ENCODE peak calls at places on chromosomes 16 and 17, in ten cellular contexts. I, X, F, O, W, Z, N, A, E and Q are unnamed samples.

GRCh38 chr17:12316021-12316420 is 295.3 kb downstream of the MAP2K4 start:
- DNase-seq in W (no peak), F (no peak), E (no peak), N (no peak), A (no peak), Z (no peak), I (no peak), O (no peak), X (no peak), Q (no peak)

GRCh38 chr17:31788956-31789355 is 70.1 kb downstream of the COPRS start:
- DNase-seq in Z (no peak), X (no peak), O (no peak), F (peak), E (no peak), W (no peak), N (no peak), I (no peak), A (no peak), Q (no peak)

GRCh38 chr17:79984045-79984840 is 51.4 kb downstream of the TBC1D16 start:
- DNase-seq in I (no peak), X (no peak), O (no peak), A (no peak), F (no peak), E (no peak), W (no peak), N (no peak), Z (no peak), Q (no peak)

GRCh38 chr16:6447046-6447445 is 885.6 kb upstream of the RBFOX1 start:
- DNase-seq in E (no peak), W (no peak), N (no peak), I (no peak), A (no peak), O (no peak), F (no peak), X (no peak), Z (no peak), Q (no peak)

GRCh38 chr17:38613981-38614779 is 8.4 kb upstream of the SRCIN1 start:
- DNase-seq in W (no peak), Z (no peak), X (no peak), I (no peak), A (no peak), N (no peak), E (no peak), O (no peak), F (no peak), Q (no peak)

GRCh38 chr16:2475413-2476344 is 752 bp downstream of the TBC1D24 start:
- DNase-seq in A (no peak), X (no peak), E (no peak), Z (no peak), O (peak), F (no peak), W (no peak), N (no peak), I (no peak), Q (peak)

GRCh38 chr16:6964679-6965078 is 368.0 kb upstream of the RBFOX1 start:
- DNase-seq in X (no peak), I (no peak), Z (no peak), A (no peak), F (no peak), E (no peak), W (no peak), N (no peak), O (no peak), Q (no peak)

GRCh38 chr16:83137894-83138293 is 511.1 kb downstream of the CDH13 start:
- DNase-seq in N (no peak), A (no peak), Z (no peak), W (no peak), O (no peak), F (no peak), E (no peak), X (no peak), I (no peak), Q (no peak)

GRCh38 chr16:53664724-53665345 is 38.8 kb downstream of the RPGRIP1L start:
- DNase-seq in E (no peak), A (no peak), W (no peak), O (peak), F (peak), X (peak), N (no peak), Z (peak), I (no peak), Q (no peak)

GRCh38 chr17:68133370-68134045 is 98.0 kb downstream of the KPNA2 start:
- DNase-seq in O (no peak), E (no peak), I (no peak), N (no peak), F (no peak), W (no peak), A (no peak), Z (no peak), X (no peak), Q (no peak)

GRCh38 chr17:60089097-60089844 is 10.6 kb upstream of the HEATR6 start:
- DNase-seq in X (no peak), E (no peak), O (no peak), I (no peak), F (no peak), N (no peak), Z (no peak), A (no peak), W (no peak), Q (no peak)

GRCh38 chr16:85854935-85855334 is 44.0 kb upstream of the IRF8 start:
- DNase-seq in X (no peak), N (no peak), A (no peak), E (no peak), W (no peak), Z (no peak), F (no peak), I (no peak), O (no peak), Q (no peak)

GRCh38 chr17:57902117-57902799 is 52.4 kb upstream of the MRPS23 start:
- DNase-seq in Z (no peak), X (no peak), A (no peak), W (no peak), F (peak), I (no peak), E (no peak), N (no peak), O (no peak), Q (no peak)

GRCh38 chr17:76789235-76789788 is 51.4 kb downstream of the MFSD11 start:
- DNase-seq in A (no peak), O (no peak), Z (no peak), E (no peak), X (no peak), F (no peak), N (no peak), W (no peak), I (no peak), Q (no peak)

GRCh38 chr17:15451681-15452080 is 15.7 kb downstream of the CDRT4 start:
- DNase-seq in F (no peak), X (no peak), A (no peak), N (no peak), Z (no peak), O (no peak), I (no peak), W (no peak), E (no peak), Q (no peak)

GRCh38 chr17:17683710-17684365 is 2.6 kb downstream of the RAI1 start:
- DNase-seq in I (no peak), F (no peak), Z (no peak), E (no peak), A (no peak), W (no peak), X (no peak), N (no peak), O (no peak), Q (no peak)

GRCh38 chr17:17496189-17497064 is at the start of gene RASD1:
- DNase-seq in E (peak), Z (peak), X (peak), N (peak), O (peak), I (peak), W (peak), F (peak), A (peak), Q (peak)

GRCh38 chr16:54588026-54588425 is 301.4 kb upstream of the IRX3 start:
- DNase-seq in X (no peak), N (no peak), F (no peak), W (no peak), E (no peak), Z (no peak), A (no peak), O (no peak), I (no peak), Q (no peak)

GRCh38 chr17:42670199-42670924 is 6.4 kb downstream of the PLEKHH3 start:
- DNase-seq in Z (no peak), O (peak), I (no peak), W (no peak), F (no peak), X (no peak), E (no peak), N (no peak), A (no peak), Q (no peak)

GRCh38 chr17:8096541-8096940 is 9.0 kb upstream of the ALOX12B start:
- DNase-seq in E (no peak), X (no peak), I (no peak), N (no peak), A (no peak), Z (no peak), F (no peak), O (no peak), W (no peak), Q (no peak)

GRCh38 chr17:15261063-15261817 is 3.9 kb downstream of the PMP22 start:
- DNase-seq in E (no peak), A (peak), X (no peak), F (peak), O (no peak), W (peak), I (peak), N (no peak), Z (peak), Q (peak)

GRCh38 chr16:66369055-66369592 is 2.6 kb downstream of the CDH5 start:
- DNase-seq in E (no peak), I (no peak), N (no peak), A (no peak), O (peak), X (no peak), F (no peak), W (no peak), Z (peak), Q (no peak)

GRCh38 chr16:57264950-57265371 is 19.5 kb downstream of the PLLP start:
- DNase-seq in Z (no peak), N (no peak), A (no peak), W (peak), E (no peak), X (no peak), O (no peak), F (no peak), I (no peak), Q (no peak)

GRCh38 chr17:50127661-50128361 is 2.1 kb downstream of the SAMD14 start:
- DNase-seq in N (no peak), Z (no peak), I (no peak), O (no peak), F (peak), X (no peak), A (no peak), W (no peak), E (no peak), Q (no peak)

GRCh38 chr16:67773569-67774456 is 32.5 kb downstream of the RANBP10 start:
- DNase-seq in X (no peak), Z (peak), A (no peak), F (peak), E (no peak), I (no peak), N (no peak), W (no peak), O (no peak), Q (no peak)

GRCh38 chr17:40309031-40309937 is at the start of gene RARA:
- DNase-seq in W (no peak), X (no peak), A (no peak), E (no peak), Z (no peak), N (no peak), F (peak), O (no peak), I (no peak), Q (no peak)

GRCh38 chr17:42531455-42532354 is 4.3 kb upstream of the NAGLU start:
- DNase-seq in N (peak), E (peak), I (peak), A (peak), W (no peak), F (peak), X (no peak), O (peak), Z (peak), Q (no peak)